ENCODE peak calls at places on chromosome 19, in nine cellular contexts. F is stimulated activated CD4-positive, alpha-beta T cell treated with anti-CD3 and anti-CD28 coated beads, Interleukin-4, amount 100 ng/mL, for 24 hours; M is sigmoid colon; R is SHP77; I is OCI-LY7; Y is H1; C is COLO829; G is left lung; U is adrenal gland. O is an unnamed sample.

GRCh38 chr19:45161715-45162463 is 1.1 kb upstream of the NKPD1 start:
- DNase-seq in I (no peak), Y (no peak), C (no peak), U (no peak), R (peak; percentile 45), G (no peak), M (no peak), F (no peak), O (no peak)

GRCh38 chr19:17703823-17704463 is 15.3 kb upstream of the MAP1S start:
- DNase-seq in I (peak; percentile 75), F (peak; percentile 78), R (peak; percentile 16), U (peak; percentile 49), M (no peak), Y (no peak), G (peak; percentile 89), C (no peak), O (peak; percentile 78)

GRCh38 chr19:6204212-6204611 is 68.7 kb downstream of the ACSBG2 start:
- DNase-seq in R (no peak), M (peak; percentile 35), G (no peak), U (no peak), Y (no peak), C (no peak), F (no peak), I (no peak), O (peak; percentile 33)

GRCh38 chr19:12786149-12786870 is 5.0 kb upstream of the JUNB start:
- DNase-seq in C (no peak), G (peak; percentile 94), R (no peak), M (peak; percentile 83), U (peak; percentile 83), I (no peak), Y (no peak), F (no peak), O (no peak)

GRCh38 chr19:45568732-45569131 is 15.9 kb downstream of the OPA3 start:
- DNase-seq in F (no peak), Y (no peak), I (no peak), M (no peak), U (no peak), C (no peak), G (peak; percentile 22), R (no peak), O (no peak)

GRCh38 chr19:13866463-13867046 is 10.4 kb upstream of the NANOS3 start:
- DNase-seq in F (no peak), M (no peak), G (no peak), C (no peak), R (no peak), U (no peak), Y (no peak), I (no peak), O (no peak)

GRCh38 chr19:16378291-16378889 is 53.8 kb downstream of the KLF2 start:
- DNase-seq in C (no peak), M (peak; percentile 57), U (no peak), F (no peak), G (no peak), Y (no peak), I (no peak), R (no peak), O (no peak)

GRCh38 chr19:15313649-15314279 is 18.6 kb downstream of the BRD4 start:
- DNase-seq in M (peak; percentile 21), R (no peak), U (peak; percentile 52), G (no peak), F (no peak), I (no peak), C (no peak), Y (no peak), O (no peak)

GRCh38 chr19:50909240-50910070 is 1.7 kb downstream of the KLK4 start:
- DNase-seq in C (peak; percentile 77), R (peak; percentile 71), M (no peak), I (peak; percentile 52), U (peak; percentile 60), F (peak; percentile 15), G (no peak), Y (peak; percentile 95), O (peak; percentile 80)

GRCh38 chr19:12965017-12965811 is 4.2 kb upstream of the DAND5 start:
- DNase-seq in R (peak; percentile 59), C (peak; percentile 49), Y (peak; percentile 59), I (peak; percentile 85), M (peak; percentile 88), F (peak; percentile 86), G (peak; percentile 97), U (peak; percentile 78), O (peak; percentile 88)

GRCh38 chr19:10191347-10191746 is 3.4 kb downstream of the DNMT1 start:
- DNase-seq in G (no peak), Y (no peak), C (no peak), I (no peak), R (no peak), F (no peak), M (no peak), U (no peak), O (peak; percentile 64)

O was measured in sciatic nerve.